ENCODE peak calls at places on chromosomes 13 and 19, in six cellular contexts. O is lower lobe of right lung, E is mucosa of descending colon, Q is upper lobe of right lung, W is Panc1, A is T-cell. N is an unnamed sample.

GRCh38 chr19:51690359-51691121 is 2.6 kb upstream of the SPACA6 start:
- ATAC-seq in O (peak; percentile 64), E (peak; percentile 52), Q (peak; percentile 52), W (peak; percentile 57), A (peak; percentile 86), N (peak; percentile 10)

GRCh38 chr13:61339054-61339621 is 76.5 kb downstream of the PCDH20 start:
- ATAC-seq in O (no peak), E (peak; percentile 20), Q (peak; percentile 45), W (no peak), A (no peak), N (no peak)

GRCh38 chr19:37951816-37952210 is 44.8 kb downstream of the SIPA1L3 start:
- ATAC-seq in O (no peak), E (peak; percentile 73), Q (peak; percentile 34), W (no peak), A (no peak), N (no peak)

GRCh38 chr13:52012512-52012836 is 276 bp downstream of the ALG11 start:
- ATAC-seq in O (no peak), E (no peak), Q (no peak), W (no peak), A (no peak), N (no peak)

GRCh38 chr13:24217601-24218281 is 57.2 kb downstream of the SPATA13 start:
- ATAC-seq in O (peak; percentile 29), E (peak; percentile 91), Q (peak; percentile 69), W (peak; percentile 40), A (peak; percentile 41), N (no peak)

GRCh38 chr19:49064768-49065611 is at the start of gene NTF4:
- ATAC-seq in O (peak; percentile 90), E (peak; percentile 66), Q (peak; percentile 79), W (peak; percentile 76), A (peak; percentile 39), N (peak; percentile 64)

GRCh38 chr19:17847538-17848366 is at the start of gene JAK3:
- ATAC-seq in O (peak; percentile 57), E (peak; percentile 75), Q (peak; percentile 64), W (peak; percentile 71), A (peak; percentile 90), N (peak; percentile 36)

GRCh38 chr19:38211206-38211605 is 12.8 kb downstream of the DPF1 start:
- ATAC-seq in O (peak; percentile 15), E (peak; percentile 12), Q (peak; percentile 5), W (no peak), A (peak; percentile 39), N (no peak)

GRCh38 chr19:13117176-13117771 is 734 bp upstream of the TRMT1 start:
- ATAC-seq in O (peak; percentile 11), E (peak; percentile 11), Q (no peak), W (peak; percentile 6), A (peak; percentile 46), N (no peak)

GRCh38 chr13:97495678-97496077 is 61.7 kb downstream of the RAP2A start:
- ATAC-seq in O (no peak), E (no peak), Q (no peak), W (no peak), A (no peak), N (peak; percentile 87)

GRCh38 chr19:35533201-35533821 is at the start of gene GAPDHS:
- ATAC-seq in O (no peak), E (peak; percentile 7), Q (no peak), W (no peak), A (peak; percentile 40), N (no peak)